ENCODE peak calls at places on chromosomes 2 and 18, in ten cellular contexts. A is erythroblast; Z is CD8-positive, alpha-beta T cell; W is HTR-8/SVneo; U is iris pigment epithelial cell; X is astrocyte of the spinal cord; C is COLO829; B is fibroblast of pulmonary artery; F is glutamatergic neuron; K is BJ. J is an unnamed sample.

GRCh38 chr2:8146329-8147048 is 535.4 kb upstream of the ID2 start:
- DNase-seq in F (no peak), U (no peak), A (no peak), B (peak), X (no peak), C (no peak), K (no peak), W (no peak), Z (no peak), J (no peak)

GRCh38 chr2:168165418-168165817 is 82.0 kb downstream of the STK39 start:
- DNase-seq in F (no peak), B (peak), X (peak), Z (no peak), C (no peak), U (peak), K (no peak), W (no peak), A (no peak), J (no peak)

GRCh38 chr18:63331105-63331504 is 11.5 kb upstream of the BCL2 start:
- DNase-seq in A (no peak), K (no peak), W (no peak), F (no peak), C (no peak), B (no peak), Z (no peak), U (no peak), X (no peak), J (no peak)

GRCh38 chr2:95359501-95359930 is 43.0 kb upstream of the FAHD2A start:
- DNase-seq in K (no peak), U (no peak), A (no peak), W (no peak), B (no peak), Z (no peak), X (no peak), F (no peak), C (no peak), J (no peak)

GRCh38 chr18:55838841-55839240 is 250.8 kb upstream of the TCF4 start:
- DNase-seq in K (no peak), C (no peak), B (no peak), Z (no peak), A (no peak), U (peak), X (peak), W (no peak), F (no peak), J (no peak)

GRCh38 chr2:23824777-23825212 is 102.1 kb downstream of the ATAD2B start:
- DNase-seq in X (peak), F (no peak), U (peak), A (peak), K (no peak), W (peak), Z (no peak), B (peak), C (peak), J (peak)

GRCh38 chr2:147569426-147569825 is 275.4 kb upstream of the ACVR2A start:
- DNase-seq in U (no peak), K (no peak), W (no peak), B (no peak), Z (no peak), A (no peak), X (no peak), C (no peak), F (no peak), J (no peak)

GRCh38 chr2:189466656-189467055 is 25.4 kb downstream of the WDR75 start:
- DNase-seq in A (peak), U (peak), W (peak), X (peak), B (peak), C (peak), K (no peak), Z (no peak), F (no peak), J (no peak)

GRCh38 chr2:158914731-158915130 is 53.7 kb upstream of the TANC1 start:
- DNase-seq in C (no peak), X (no peak), A (no peak), Z (no peak), K (no peak), W (no peak), U (peak), B (no peak), F (no peak), J (no peak)

GRCh38 chr2:174013310-174013751 is 48.2 kb upstream of the SP3 start:
- DNase-seq in X (no peak), W (no peak), A (no peak), F (peak), U (no peak), B (peak), C (no peak), Z (no peak), K (no peak), J (no peak)

GRCh38 chr2:137208361-137208973 is 443.1 kb downstream of the THSD7B start:
- DNase-seq in A (no peak), C (peak), F (no peak), U (peak), X (peak), B (peak), Z (no peak), W (no peak), K (no peak), J (no peak)

GRCh38 chr2:54158311-54158710 is 42.9 kb downstream of the ACYP2 start:
- DNase-seq in K (no peak), C (no peak), X (no peak), U (no peak), B (no peak), W (no peak), F (no peak), Z (no peak), A (no peak), J (no peak)

GRCh38 chr2:17470855-17471641 is 47.2 kb downstream of the RAD51AP2 start:
- DNase-seq in Z (no peak), F (peak), A (peak), B (peak), X (peak), K (no peak), U (peak), W (no peak), C (peak), J (no peak)

GRCh38 chr2:43636616-43637015 is 444 bp upstream of the PLEKHH2 start:
- DNase-seq in K (no peak), B (no peak), F (no peak), C (no peak), X (no peak), Z (no peak), W (no peak), U (no peak), A (no peak), J (no peak)

GRCh38 chr2:31140151-31140550 is 1.9 kb upstream of the GALNT14 start:
- DNase-seq in Z (no peak), B (no peak), W (no peak), F (no peak), A (no peak), X (no peak), K (no peak), C (no peak), U (no peak), J (no peak)

GRCh38 chr2:239544141-239544800 is 143.5 kb upstream of the HDAC4 start:
- DNase-seq in A (no peak), Z (no peak), U (peak), B (peak), W (no peak), F (peak), K (no peak), X (peak), C (no peak), J (no peak)

GRCh38 chr2:154433010-154433409 is 265.5 kb upstream of the KCNJ3 start:
- DNase-seq in W (no peak), B (no peak), C (no peak), A (no peak), F (no peak), U (no peak), X (no peak), Z (no peak), K (no peak), J (no peak)

GRCh38 chr18:77853859-77854258 is 604.2 kb downstream of the GALR1 start:
- DNase-seq in W (no peak), A (no peak), C (no peak), F (no peak), Z (no peak), K (no peak), X (no peak), U (no peak), B (no peak), J (no peak)

GRCh38 chr2:140630557-140630956 is 1500.3 kb downstream of the LRP1B start:
- DNase-seq in K (no peak), U (no peak), Z (no peak), W (no peak), F (no peak), X (no peak), A (no peak), B (no peak), C (no peak), J (no peak)

GRCh38 chr2:189096769-189097447 is 82.7 kb downstream of the COL5A2 start:
- DNase-seq in C (no peak), W (peak), K (peak), U (peak), X (peak), Z (no peak), A (no peak), F (no peak), B (peak), J (no peak)